ENCODE peak calls at places on chromosomes 5 and 9, in five cellular contexts. One of them, this sample, is unnamed.

GRCh38 chr5:67182406-67182805 is 14.2 kb downstream of the CD180 start:
- DNase-seq in astrocyte of the spinal cord: peak; percentile 89
- DNase-seq in T follicular helper cell: no peak
- DNase-seq in EL: peak; percentile 68
- DNase-seq in stimulated activated CD8-positive, alpha-beta memory T cell treated with anti-CD3 and anti-CD28 coated beads, Interleukin-4, amount 100 ng/mL, for 4 hours: no peak
- DNase-seq in this sample: no peak

GRCh38 chr5:673837-674629 is 19.1 kb downstream of the TPPP start:
- DNase-seq in T follicular helper cell: no peak
- DNase-seq in astrocyte of the spinal cord: no peak
- DNase-seq in stimulated activated CD8-positive, alpha-beta memory T cell treated with anti-CD3 and anti-CD28 coated beads, Interleukin-4, amount 100 ng/mL, for 4 hours: no peak
- DNase-seq in EL: no peak
- DNase-seq in this sample: no peak

GRCh38 chr5:108361239-108361638 is 20.7 kb downstream of the FBXL17 start:
- DNase-seq in stimulated activated CD8-positive, alpha-beta memory T cell treated with anti-CD3 and anti-CD28 coated beads, Interleukin-4, amount 100 ng/mL, for 4 hours: no peak
- DNase-seq in EL: no peak
- DNase-seq in astrocyte of the spinal cord: no peak
- DNase-seq in T follicular helper cell: no peak
- DNase-seq in this sample: no peak

GRCh38 chr5:149581931-149582768 is 852 bp downstream of the ARHGEF37 start:
- DNase-seq in stimulated activated CD8-positive, alpha-beta memory T cell treated with anti-CD3 and anti-CD28 coated beads, Interleukin-4, amount 100 ng/mL, for 4 hours: no peak
- DNase-seq in T follicular helper cell: no peak
- DNase-seq in astrocyte of the spinal cord: peak; percentile 62
- DNase-seq in EL: no peak
- DNase-seq in this sample: no peak

GRCh38 chr5:14816999-14817761 is 54.4 kb downstream of the ANKH start:
- DNase-seq in EL: peak; percentile 84
- DNase-seq in T follicular helper cell: no peak
- DNase-seq in astrocyte of the spinal cord: peak; percentile 97
- DNase-seq in stimulated activated CD8-positive, alpha-beta memory T cell treated with anti-CD3 and anti-CD28 coated beads, Interleukin-4, amount 100 ng/mL, for 4 hours: no peak
- DNase-seq in this sample: no peak

GRCh38 chr5:56596154-56596553 is 219.2 kb upstream of the MAP3K1 start:
- DNase-seq in stimulated activated CD8-positive, alpha-beta memory T cell treated with anti-CD3 and anti-CD28 coated beads, Interleukin-4, amount 100 ng/mL, for 4 hours: no peak
- DNase-seq in T follicular helper cell: no peak
- DNase-seq in EL: no peak
- DNase-seq in astrocyte of the spinal cord: no peak
- DNase-seq in this sample: no peak

GRCh38 chr9:107569171-107569570 is 79.6 kb upstream of the KLF4 start:
- DNase-seq in stimulated activated CD8-positive, alpha-beta memory T cell treated with anti-CD3 and anti-CD28 coated beads, Interleukin-4, amount 100 ng/mL, for 4 hours: no peak
- DNase-seq in astrocyte of the spinal cord: no peak
- DNase-seq in T follicular helper cell: no peak
- DNase-seq in EL: peak; percentile 51
- DNase-seq in this sample: no peak

GRCh38 chr9:36802171-36802920 is 229.7 kb downstream of the MELK start:
- DNase-seq in T follicular helper cell: no peak
- DNase-seq in astrocyte of the spinal cord: peak; percentile 17
- DNase-seq in EL: peak; percentile 55
- DNase-seq in stimulated activated CD8-positive, alpha-beta memory T cell treated with anti-CD3 and anti-CD28 coated beads, Interleukin-4, amount 100 ng/mL, for 4 hours: no peak
- DNase-seq in this sample: no peak

GRCh38 chr5:102762095-102762534 is 7.0 kb downstream of the PAM start:
- DNase-seq in T follicular helper cell: no peak
- DNase-seq in stimulated activated CD8-positive, alpha-beta memory T cell treated with anti-CD3 and anti-CD28 coated beads, Interleukin-4, amount 100 ng/mL, for 4 hours: no peak
- DNase-seq in EL: peak; percentile 66
- DNase-seq in astrocyte of the spinal cord: peak; percentile 53
- DNase-seq in this sample: no peak

GRCh38 chr5:150410524-150411244 is 2.0 kb downstream of the CD74 start:
- DNase-seq in EL: peak; percentile 71
- DNase-seq in stimulated activated CD8-positive, alpha-beta memory T cell treated with anti-CD3 and anti-CD28 coated beads, Interleukin-4, amount 100 ng/mL, for 4 hours: no peak
- DNase-seq in astrocyte of the spinal cord: peak; percentile 65
- DNase-seq in T follicular helper cell: peak; percentile 43
- DNase-seq in this sample: peak; percentile 29